ENCODE peak calls at places on chromosomes 13 and 19, in ten cellular contexts. One of them, this sample, is unnamed. For H3K4me1, the result is how much of the 10 kb centered on the place peaks cover.

GRCh38 chr13:27924529-27925141 is 4.8 kb downstream of the PDX1 start:
- DNase-seq in stomach: no peak
- DNase-seq in IMR-90: no peak
- DNase-seq in psoas muscle: no peak
- DNase-seq in mesendoderm: no peak
- DNase-seq in cardiac muscle cell: no peak
- DNase-seq in tibial nerve: no peak
- DNase-seq in A549: no peak
- DNase-seq in heart right ventricle: no peak
- DNase-seq in upper lobe of right lung: no peak
- DNase-seq in this sample: no peak

GRCh38 chr19:16290692-16291091 is 33.9 kb upstream of the KLF2 start:
- DNase-seq in stomach: no peak
- DNase-seq in IMR-90: no peak
- DNase-seq in psoas muscle: no peak
- DNase-seq in mesendoderm: no peak
- DNase-seq in cardiac muscle cell: no peak
- DNase-seq in tibial nerve: no peak
- DNase-seq in A549: no peak
- DNase-seq in heart right ventricle: peak
- DNase-seq in upper lobe of right lung: no peak
- DNase-seq in this sample: no peak

GRCh38 chr13:41411536-41411935 is 45.8 kb upstream of the RGCC start:
- DNase-seq in stomach: no peak
- DNase-seq in IMR-90: peak
- DNase-seq in psoas muscle: no peak
- DNase-seq in mesendoderm: peak
- DNase-seq in cardiac muscle cell: no peak
- DNase-seq in tibial nerve: no peak
- DNase-seq in A549: peak
- DNase-seq in heart right ventricle: peak
- DNase-seq in upper lobe of right lung: no peak
- DNase-seq in this sample: peak

GRCh38 chr19:42086188-42086736 is 10.3 kb downstream of the ZNF574 start:
- DNase-seq in stomach: no peak
- DNase-seq in IMR-90: no peak
- DNase-seq in psoas muscle: no peak
- DNase-seq in mesendoderm: no peak
- DNase-seq in cardiac muscle cell: no peak
- DNase-seq in tibial nerve: no peak
- DNase-seq in A549: no peak
- DNase-seq in heart right ventricle: no peak
- DNase-seq in upper lobe of right lung: no peak
- DNase-seq in this sample: no peak

GRCh38 chr19:32711747-32712146 is 7.8 kb upstream of the TDRD12 start:
- DNase-seq in stomach: no peak
- DNase-seq in IMR-90: no peak
- DNase-seq in psoas muscle: no peak
- DNase-seq in mesendoderm: no peak
- DNase-seq in cardiac muscle cell: no peak
- DNase-seq in tibial nerve: no peak
- DNase-seq in A549: no peak
- DNase-seq in heart right ventricle: no peak
- DNase-seq in upper lobe of right lung: no peak
- DNase-seq in this sample: no peak

GRCh38 chr13:96934889-96935490 is 59.3 kb downstream of the OXGR1 start:
- DNase-seq in stomach: no peak
- DNase-seq in IMR-90: no peak
- DNase-seq in psoas muscle: no peak
- DNase-seq in mesendoderm: no peak
- DNase-seq in cardiac muscle cell: no peak
- DNase-seq in tibial nerve: no peak
- DNase-seq in A549: no peak
- DNase-seq in heart right ventricle: no peak
- DNase-seq in upper lobe of right lung: no peak
- DNase-seq in this sample: no peak

GRCh38 chr13:52738719-52739467 is 727 bp downstream of the CNMD start:
- DNase-seq in stomach: no peak
- DNase-seq in IMR-90: no peak
- DNase-seq in psoas muscle: no peak
- DNase-seq in mesendoderm: peak
- DNase-seq in cardiac muscle cell: peak
- DNase-seq in tibial nerve: no peak
- DNase-seq in A549: no peak
- DNase-seq in heart right ventricle: peak
- DNase-seq in upper lobe of right lung: peak
- DNase-seq in this sample: peak

GRCh38 chr13:43792456-43792855 is 5.7 kb upstream of the ENOX1 start:
- DNase-seq in stomach: no peak
- DNase-seq in IMR-90: no peak
- DNase-seq in psoas muscle: no peak
- DNase-seq in mesendoderm: no peak
- DNase-seq in cardiac muscle cell: no peak
- DNase-seq in tibial nerve: no peak
- DNase-seq in A549: no peak
- DNase-seq in heart right ventricle: no peak
- DNase-seq in upper lobe of right lung: no peak
- DNase-seq in this sample: no peak

GRCh38 chr13:110615322-110616102 is at the start of gene NAXD:
- DNase-seq in stomach: peak
- DNase-seq in IMR-90: peak
- DNase-seq in psoas muscle: peak
- DNase-seq in mesendoderm: peak
- DNase-seq in cardiac muscle cell: peak
- DNase-seq in tibial nerve: peak
- DNase-seq in A549: peak
- DNase-seq in heart right ventricle: peak
- DNase-seq in upper lobe of right lung: peak
- DNase-seq in this sample: peak

GRCh38 chr19:48695743-48696352 is at the start of gene FUT2:
- DNase-seq in stomach: peak
- DNase-seq in IMR-90: no peak
- DNase-seq in psoas muscle: no peak
- DNase-seq in mesendoderm: peak
- DNase-seq in cardiac muscle cell: no peak
- DNase-seq in tibial nerve: no peak
- DNase-seq in A549: no peak
- DNase-seq in heart right ventricle: no peak
- DNase-seq in upper lobe of right lung: no peak
- DNase-seq in this sample: no peak

GRCh38 chr19:22199171-22199570 is 2.4 kb upstream of the ZNF676 start:
- DNase-seq in stomach: no peak
- DNase-seq in IMR-90: no peak
- DNase-seq in psoas muscle: no peak
- DNase-seq in mesendoderm: no peak
- DNase-seq in cardiac muscle cell: no peak
- DNase-seq in tibial nerve: no peak
- DNase-seq in A549: no peak
- DNase-seq in heart right ventricle: no peak
- DNase-seq in upper lobe of right lung: no peak
- DNase-seq in this sample: no peak
- H3K4me1 ChIP-seq in stomach: under half
- H3K4me1 ChIP-seq in IMR-90: under half
- H3K4me1 ChIP-seq in psoas muscle: under half
- H3K4me1 ChIP-seq in mesendoderm: under half
- H3K4me1 ChIP-seq in cardiac muscle cell: under half
- H3K4me1 ChIP-seq in tibial nerve: under half
- H3K4me1 ChIP-seq in A549: under half
- H3K4me1 ChIP-seq in heart right ventricle: under half
- H3K4me1 ChIP-seq in upper lobe of right lung: under half
- H3K4me1 ChIP-seq in this sample: under half

DNA sequence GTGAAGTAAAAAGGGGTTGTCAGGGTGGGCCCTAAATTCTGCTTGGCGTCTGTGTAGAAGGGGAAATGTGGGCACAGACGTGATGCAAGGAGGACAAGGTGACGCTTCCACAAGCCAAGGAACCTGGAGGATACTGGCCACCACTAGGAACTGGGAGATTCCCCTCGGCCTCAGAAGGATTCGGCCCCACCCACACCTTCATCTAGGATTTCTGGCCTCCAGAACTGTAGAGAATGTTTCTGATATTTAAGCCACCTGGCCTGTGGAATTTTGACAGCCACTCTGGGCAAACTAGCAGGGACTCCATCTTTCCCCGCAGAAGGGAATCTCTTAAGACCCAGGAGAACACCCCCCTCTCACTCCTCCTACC is 1.1 kb downstream of the PLEKHJ1 start:
- DNase-seq in stomach: no peak
- DNase-seq in IMR-90: no peak
- DNase-seq in psoas muscle: no peak
- DNase-seq in mesendoderm: no peak
- DNase-seq in cardiac muscle cell: no peak
- DNase-seq in tibial nerve: no peak
- DNase-seq in A549: no peak
- DNase-seq in heart right ventricle: no peak
- DNase-seq in upper lobe of right lung: no peak
- DNase-seq in this sample: no peak
- H3K4me1 ChIP-seq in stomach: half or more
- H3K4me1 ChIP-seq in IMR-90: under half
- H3K4me1 ChIP-seq in psoas muscle: under half
- H3K4me1 ChIP-seq in mesendoderm: under half
- H3K4me1 ChIP-seq in cardiac muscle cell: under half
- H3K4me1 ChIP-seq in tibial nerve: under half
- H3K4me1 ChIP-seq in A549: under half
- H3K4me1 ChIP-seq in heart right ventricle: under half
- H3K4me1 ChIP-seq in upper lobe of right lung: under half
- H3K4me1 ChIP-seq in this sample: under half

GRCh38 chr13:101451641-101452040 is 834 bp upstream of the ITGBL1 start:
- DNase-seq in stomach: no peak
- DNase-seq in IMR-90: no peak
- DNase-seq in psoas muscle: no peak
- DNase-seq in mesendoderm: no peak
- DNase-seq in cardiac muscle cell: no peak
- DNase-seq in tibial nerve: no peak
- DNase-seq in A549: no peak
- DNase-seq in heart right ventricle: no peak
- DNase-seq in upper lobe of right lung: no peak
- DNase-seq in this sample: no peak

GRCh38 chr13:101452519-101453485 is at the start of gene ITGBL1:
- DNase-seq in stomach: no peak
- DNase-seq in IMR-90: peak
- DNase-seq in psoas muscle: peak
- DNase-seq in mesendoderm: no peak
- DNase-seq in cardiac muscle cell: no peak
- DNase-seq in tibial nerve: no peak
- DNase-seq in A549: no peak
- DNase-seq in heart right ventricle: no peak
- DNase-seq in upper lobe of right lung: no peak
- DNase-seq in this sample: peak

GRCh38 chr13:101455863-101456262 is 3.4 kb downstream of the ITGBL1 start:
- DNase-seq in stomach: no peak
- DNase-seq in IMR-90: peak
- DNase-seq in psoas muscle: no peak
- DNase-seq in mesendoderm: peak
- DNase-seq in cardiac muscle cell: no peak
- DNase-seq in tibial nerve: no peak
- DNase-seq in A549: peak
- DNase-seq in heart right ventricle: no peak
- DNase-seq in upper lobe of right lung: no peak
- DNase-seq in this sample: peak

GRCh38 chr13:101454767-101455166 is 2.3 kb downstream of the ITGBL1 start:
- DNase-seq in stomach: no peak
- DNase-seq in IMR-90: peak
- DNase-seq in psoas muscle: no peak
- DNase-seq in mesendoderm: no peak
- DNase-seq in cardiac muscle cell: no peak
- DNase-seq in tibial nerve: no peak
- DNase-seq in A549: peak
- DNase-seq in heart right ventricle: no peak
- DNase-seq in upper lobe of right lung: no peak
- DNase-seq in this sample: no peak

DNA sequence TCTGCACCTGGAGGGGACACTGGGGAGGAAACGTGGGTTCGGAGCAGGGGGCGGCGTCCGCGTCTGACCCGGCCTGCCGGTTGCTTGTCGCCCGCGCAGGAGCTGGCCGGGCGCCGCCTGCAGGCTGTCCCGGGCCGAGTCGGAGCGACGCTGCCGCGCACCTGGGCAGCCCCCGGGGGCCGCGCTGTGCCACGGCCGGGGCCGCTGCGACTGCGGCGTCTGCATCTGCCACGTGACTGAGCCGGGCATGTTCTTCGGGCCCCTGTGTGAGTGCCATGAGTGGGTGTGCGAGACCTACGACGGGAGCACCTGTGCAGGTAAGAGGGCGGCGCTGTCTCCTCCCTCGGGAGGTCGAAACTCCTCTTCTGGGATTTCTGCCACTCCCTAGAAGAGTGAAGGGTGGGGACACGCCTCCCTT is 1.3 kb downstream of the ITGBL1 start:
- DNase-seq in stomach: peak
- DNase-seq in IMR-90: no peak
- DNase-seq in psoas muscle: no peak
- DNase-seq in mesendoderm: no peak
- DNase-seq in cardiac muscle cell: no peak
- DNase-seq in tibial nerve: no peak
- DNase-seq in A549: no peak
- DNase-seq in heart right ventricle: no peak
- DNase-seq in upper lobe of right lung: peak
- DNase-seq in this sample: no peak
- H3K4me1 ChIP-seq in stomach: under half
- H3K4me1 ChIP-seq in IMR-90: under half
- H3K4me1 ChIP-seq in psoas muscle: under half
- H3K4me1 ChIP-seq in mesendoderm: under half
- H3K4me1 ChIP-seq in cardiac muscle cell: under half
- H3K4me1 ChIP-seq in tibial nerve: under half
- H3K4me1 ChIP-seq in A549: half or more
- H3K4me1 ChIP-seq in heart right ventricle: under half
- H3K4me1 ChIP-seq in upper lobe of right lung: under half
- H3K4me1 ChIP-seq in this sample: under half

GRCh38 chr19:31346184-31346583 is 3.1 kb downstream of the TSHZ3 start:
- DNase-seq in stomach: no peak
- DNase-seq in IMR-90: no peak
- DNase-seq in psoas muscle: no peak
- DNase-seq in mesendoderm: no peak
- DNase-seq in cardiac muscle cell: no peak
- DNase-seq in tibial nerve: no peak
- DNase-seq in A549: no peak
- DNase-seq in heart right ventricle: no peak
- DNase-seq in upper lobe of right lung: no peak
- DNase-seq in this sample: no peak

GRCh38 chr19:31342926-31343325 is 6.3 kb downstream of the TSHZ3 start:
- DNase-seq in stomach: no peak
- DNase-seq in IMR-90: no peak
- DNase-seq in psoas muscle: no peak
- DNase-seq in mesendoderm: no peak
- DNase-seq in cardiac muscle cell: no peak
- DNase-seq in tibial nerve: no peak
- DNase-seq in A549: no peak
- DNase-seq in heart right ventricle: no peak
- DNase-seq in upper lobe of right lung: no peak
- DNase-seq in this sample: no peak

GRCh38 chr19:31346660-31347059 is 2.6 kb downstream of the TSHZ3 start:
- DNase-seq in stomach: no peak
- DNase-seq in IMR-90: no peak
- DNase-seq in psoas muscle: no peak
- DNase-seq in mesendoderm: no peak
- DNase-seq in cardiac muscle cell: no peak
- DNase-seq in tibial nerve: no peak
- DNase-seq in A549: no peak
- DNase-seq in heart right ventricle: no peak
- DNase-seq in upper lobe of right lung: no peak
- DNase-seq in this sample: no peak

GRCh38 chr19:31347356-31347755 is 1.9 kb downstream of the TSHZ3 start:
- DNase-seq in stomach: no peak
- DNase-seq in IMR-90: peak
- DNase-seq in psoas muscle: no peak
- DNase-seq in mesendoderm: no peak
- DNase-seq in cardiac muscle cell: no peak
- DNase-seq in tibial nerve: no peak
- DNase-seq in A549: no peak
- DNase-seq in heart right ventricle: no peak
- DNase-seq in upper lobe of right lung: no peak
- DNase-seq in this sample: no peak

GRCh38 chr19:31344403-31344802 is 4.8 kb downstream of the TSHZ3 start:
- DNase-seq in stomach: no peak
- DNase-seq in IMR-90: no peak
- DNase-seq in psoas muscle: no peak
- DNase-seq in mesendoderm: no peak
- DNase-seq in cardiac muscle cell: no peak
- DNase-seq in tibial nerve: no peak
- DNase-seq in A549: no peak
- DNase-seq in heart right ventricle: no peak
- DNase-seq in upper lobe of right lung: no peak
- DNase-seq in this sample: no peak
- H3K4me1 ChIP-seq in stomach: half or more
- H3K4me1 ChIP-seq in IMR-90: under half
- H3K4me1 ChIP-seq in psoas muscle: under half
- H3K4me1 ChIP-seq in mesendoderm: under half
- H3K4me1 ChIP-seq in cardiac muscle cell: under half
- H3K4me1 ChIP-seq in tibial nerve: under half
- H3K4me1 ChIP-seq in A549: under half
- H3K4me1 ChIP-seq in heart right ventricle: under half
- H3K4me1 ChIP-seq in upper lobe of right lung: under half
- H3K4me1 ChIP-seq in this sample: under half

This sample was measured in mesenchymal stem cell.